ENCODE peak calls at places on chromosomes 12 and 14, in eight cellular contexts. V is HL-60, M is stomach, Z is IMR-90, L is HFFc6, J is cardiac fibroblast, N is upper lobe of left lung, K is fibroblast of mammary gland. R is an unnamed sample.

GRCh38 chr12:122028601-122029560 is 7.2 kb downstream of the BCL7A start:
- DNase-seq in M (no peak), L (no peak), J (no peak), N (no peak), V (no peak), Z (no peak), K (no peak), R (no peak)

GRCh38 chr12:89349814-89350213 is 2.5 kb downstream of the DUSP6 start:
- DNase-seq in V (no peak), L (peak; percentile 38), N (peak; percentile 68), Z (peak; percentile 81), K (peak; percentile 77), J (peak; percentile 88), M (no peak), R (no peak)

GRCh38 chr14:90839024-90839888 is 23.0 kb upstream of the TTC7B start:
- DNase-seq in J (peak; percentile 68), N (no peak), V (no peak), L (peak; percentile 7), K (peak; percentile 79), Z (peak; percentile 63), M (no peak), R (no peak)

GRCh38 chr12:121087467-121088207 is 45.0 kb upstream of the P2RX7 start:
- DNase-seq in Z (no peak), M (no peak), L (no peak), K (no peak), J (no peak), V (no peak), N (no peak), R (no peak)

GRCh38 chr14:97977711-97978261 is 1180.6 kb downstream of the VRK1 start:
- DNase-seq in K (peak; percentile 6), J (no peak), V (no peak), M (peak; percentile 59), N (peak; percentile 79), Z (no peak), L (no peak), R (peak; percentile 66)

GRCh38 chr12:10695852-10696251 is 22.0 kb upstream of the STYK1 start:
- DNase-seq in K (no peak), V (no peak), N (no peak), M (no peak), Z (no peak), L (no peak), J (no peak), R (no peak)

GRCh38 chr12:92360543-92360942 is 214.9 kb upstream of the BTG1 start:
- DNase-seq in L (no peak), J (peak; percentile 2), N (no peak), Z (no peak), M (no peak), V (no peak), K (no peak), R (no peak)

GRCh38 chr14:32372154-32372553 is 43.1 kb downstream of the AKAP6 start:
- DNase-seq in Z (peak; percentile 97), M (no peak), N (no peak), K (peak; percentile 99), L (peak; percentile 97), V (no peak), J (peak; percentile 98), R (no peak)

GRCh38 chr14:90058876-90059458 is 2.8 kb upstream of the KCNK13 start:
- DNase-seq in K (no peak), V (no peak), Z (peak; percentile 8), N (no peak), J (peak; percentile 90), L (no peak), M (no peak), R (no peak)

GRCh38 chr12:94282675-94283074 is 134.3 kb downstream of the PLXNC1 start:
- DNase-seq in N (peak; percentile 77), V (no peak), K (no peak), L (no peak), Z (no peak), J (no peak), M (peak; percentile 36), R (no peak)

GRCh38 chr12:124774462-124775167 is 89.0 kb downstream of the SCARB1 start:
- DNase-seq in N (no peak), K (peak; percentile 100), V (peak; percentile 20), L (peak; percentile 92), J (peak; percentile 99), Z (peak; percentile 85), M (no peak), R (no peak)

GRCh38 chr14:105171004-105171673 is 2.6 kb upstream of the JAG2 start:
- DNase-seq in V (no peak), N (no peak), J (no peak), K (no peak), Z (no peak), M (peak; percentile 34), L (no peak), R (no peak)

GRCh38 chr12:47071241-47071852 is 8.1 kb upstream of the PCED1B start:
- DNase-seq in M (no peak), N (no peak), K (no peak), J (peak; percentile 33), Z (no peak), V (no peak), L (no peak), R (no peak)

GRCh38 chr12:96687719-96688118 is 198.3 kb downstream of the CFAP54 start:
- DNase-seq in Z (no peak), K (no peak), N (no peak), L (no peak), J (peak; percentile 18), V (no peak), M (no peak), R (no peak)

GRCh38 chr14:97185186-97185585 is 388.0 kb downstream of the VRK1 start:
- DNase-seq in V (no peak), J (no peak), L (no peak), N (no peak), M (no peak), Z (no peak), K (peak; percentile 7), R (no peak)

GRCh38 chr12:83150465-83151189 is 463.9 kb downstream of the TMTC2 start:
- DNase-seq in J (no peak), K (no peak), V (no peak), L (no peak), M (no peak), N (no peak), Z (no peak), R (no peak)

GRCh38 chr14:70718383-70719123 is 76.8 kb downstream of the TTC9 start:
- DNase-seq in V (no peak), K (no peak), Z (no peak), M (no peak), L (no peak), J (no peak), N (no peak), R (no peak)

GRCh38 chr14:100364403-100364802 is 41.3 kb downstream of the SLC25A47 start:
- DNase-seq in L (no peak), N (no peak), M (no peak), K (no peak), V (no peak), Z (no peak), J (no peak), R (no peak)

GRCh38 chr12:56957229-56958052 is at the start of gene RDH16:
- DNase-seq in K (no peak), M (no peak), V (no peak), N (no peak), Z (no peak), L (no peak), J (no peak), R (no peak)

GRCh38 chr12:18754118-18754707 is 16.3 kb downstream of the CAPZA3 start:
- DNase-seq in V (no peak), N (no peak), M (no peak), L (no peak), J (no peak), Z (no peak), K (no peak), R (no peak)

GRCh38 chr12:48021485-48022179 is 17.4 kb upstream of the COL2A1 start:
- DNase-seq in J (no peak), V (no peak), N (peak; percentile 30), Z (no peak), L (peak; percentile 10), K (no peak), M (peak; percentile 55), R (no peak)

GRCh38 chr12:52362118-52362726 is 5.1 kb downstream of the KRT85 start:
- DNase-seq in V (no peak), L (no peak), K (no peak), M (no peak), N (no peak), J (no peak), Z (no peak), R (no peak)
- TF ChIP-seq CTCF in V (no peak), L (peak; percentile 61), K (peak; percentile 32), M (no peak), N (no peak), J (peak; percentile 28), Z (no peak), R (no peak)

DNA sequence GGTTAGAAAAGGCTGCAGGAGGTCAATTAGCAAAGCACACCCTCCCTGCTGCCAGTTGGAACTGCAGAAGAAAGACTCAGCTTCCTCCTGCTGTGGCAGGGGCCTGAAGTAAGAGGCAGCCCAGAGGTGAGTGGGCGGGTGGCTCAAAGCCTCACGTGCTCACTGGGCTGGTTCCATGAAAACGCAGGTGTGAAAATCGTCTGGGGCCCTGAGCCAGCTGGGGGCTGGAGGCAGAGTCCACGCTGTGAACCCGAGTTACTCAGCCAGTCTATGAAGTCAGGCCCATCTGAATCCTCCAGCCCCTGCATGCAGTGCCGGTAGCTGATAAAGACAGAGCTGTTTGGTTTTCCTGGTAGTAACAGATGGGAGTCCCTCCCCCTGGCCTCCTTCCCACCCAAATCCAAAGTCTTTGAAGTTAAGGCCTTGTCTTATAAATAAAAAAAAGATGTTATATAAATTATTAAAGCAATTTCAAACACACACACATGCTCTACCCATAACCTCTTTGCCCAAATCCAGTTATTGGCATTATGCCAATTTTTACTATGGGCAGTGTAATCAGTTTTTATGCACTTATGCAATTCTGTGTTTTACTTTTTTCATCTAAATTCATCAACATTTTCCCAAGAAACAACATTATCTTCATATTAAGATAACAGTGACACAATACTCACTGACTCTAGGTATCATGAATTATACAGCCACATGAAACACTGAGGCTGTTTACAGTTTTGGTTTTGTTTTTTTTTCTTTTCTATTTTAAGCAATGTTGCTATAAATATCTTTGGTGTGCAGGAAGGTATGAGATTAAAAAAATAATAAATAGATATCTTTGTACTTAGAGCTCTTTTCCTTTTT is 57.9 kb upstream of the PNMA1 start:
- DNase-seq in L (no peak), V (peak; percentile 45), J (peak; percentile 45), K (peak; percentile 75), Z (peak; percentile 86), M (peak; percentile 86), N (peak; percentile 78), R (peak; percentile 88)
- TF ChIP-seq CTCF in L (no peak), V (no peak), J (no peak), K (no peak), Z (no peak), M (no peak), N (no peak), R (no peak)

GRCh38 chr12:19994970-19995369 is 373.4 kb upstream of the PDE3A start:
- DNase-seq in L (no peak), M (no peak), Z (no peak), J (peak; percentile 36), N (no peak), K (peak; percentile 24), V (no peak), R (no peak)
- TF ChIP-seq CTCF in L (peak; percentile 21), M (no peak), Z (peak; percentile 25), J (peak; percentile 27), N (no peak), K (peak; percentile 19), V (no peak), R (no peak)

DNA sequence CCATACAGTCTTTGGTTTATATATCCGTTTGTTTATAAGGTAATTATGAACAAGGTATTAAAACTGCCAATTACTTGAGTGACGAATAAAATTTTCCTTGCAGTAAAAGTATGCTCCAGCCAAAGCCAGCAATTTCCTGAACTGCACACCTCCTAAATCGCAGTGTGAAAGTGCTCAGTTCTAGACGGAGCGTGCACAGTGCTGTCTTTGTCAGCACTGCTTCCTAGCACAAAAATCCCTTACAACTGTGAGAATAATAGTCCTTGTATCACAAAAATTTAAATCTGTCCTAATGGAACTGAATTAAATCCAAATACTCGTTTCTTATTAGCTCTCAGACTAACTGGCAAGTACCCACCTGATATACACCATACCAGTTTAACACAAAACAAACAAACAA is 26.3 kb downstream of the LRIG3 start:
- DNase-seq in M (no peak), K (no peak), L (no peak), J (no peak), Z (no peak), V (no peak), N (no peak), R (no peak)
- TF ChIP-seq CTCF in M (no peak), K (no peak), L (no peak), J (no peak), Z (no peak), V (no peak), N (no peak), R (no peak)

R was measured in pancreas.